ENCODE peak calls at places on chromosomes 1 and 21, in five cellular contexts. X, S, V, T and P are unnamed samples.

GRCh38 chr1:241391926-241392710 is 35.1 kb upstream of the RGS7 start:
- DNase-seq in X (no peak), S (peak), V (no peak), T (peak), P (no peak)

GRCh38 chr1:1788646-1789431 is 10.6 kb upstream of the NADK start:
- DNase-seq in X (no peak), S (peak), V (peak), T (peak), P (peak)

GRCh38 chr1:172239894-172240293 is 180.6 kb upstream of the C1orf105 start:
- DNase-seq in X (no peak), S (no peak), V (no peak), T (no peak), P (no peak)

GRCh38 chr1:62903522-62903921 is 119.6 kb downstream of the ATG4C start:
- DNase-seq in X (no peak), S (no peak), V (no peak), T (no peak), P (no peak)

GRCh38 chr21:46500224-46500861 is 41.7 kb downstream of the DIP2A start:
- DNase-seq in X (no peak), S (no peak), V (no peak), T (peak), P (peak)

GRCh38 chr1:154420961-154421924 is 16.1 kb downstream of the IL6R start:
- DNase-seq in X (no peak), S (no peak), V (no peak), T (no peak), P (no peak)

GRCh38 chr1:220878223-220879081 is 791 bp upstream of the HLX start:
- DNase-seq in X (no peak), S (no peak), V (peak), T (no peak), P (peak)

GRCh38 chr1:36114371-36114770 is 10.7 kb downstream of the COL8A2 start:
- DNase-seq in X (no peak), S (no peak), V (no peak), T (no peak), P (no peak)

GRCh38 chr1:118973032-118973431 is 15.1 kb downstream of the TBX15 start:
- DNase-seq in X (no peak), S (no peak), V (no peak), T (no peak), P (no peak)

GRCh38 chr1:48547521-48547920 is 75.5 kb upstream of the SPATA6 start:
- DNase-seq in X (no peak), S (no peak), V (no peak), T (no peak), P (no peak)

GRCh38 chr1:41741244-41741643 is 177.5 kb downstream of the HIVEP3 start:
- DNase-seq in X (no peak), S (no peak), V (no peak), T (no peak), P (no peak)

GRCh38 chr1:15187175-15187810 is 33.7 kb downstream of the TMEM51 start:
- DNase-seq in X (no peak), S (no peak), V (no peak), T (no peak), P (peak)
- H3K14ac ChIP-seq in X (peak), S (no peak), V (no peak), T (no peak), P (peak)

GRCh38 chr1:23980725-23981063 is 567 bp upstream of the SRSF10 start:
- DNase-seq in X (no peak), S (peak), V (peak), T (peak), P (peak)
- H3K4me3 ChIP-seq in X (peak), S (no peak), V (peak), T (peak), P (no peak)

GRCh38 chr1:31155216-31155806 is 84.4 kb downstream of the NKAIN1 start:
- DNase-seq in X (peak), S (peak), V (peak), T (peak), P (peak)

GRCh38 chr1:31154000-31154631 is 85.6 kb downstream of the NKAIN1 start:
- DNase-seq in X (no peak), S (no peak), V (no peak), T (no peak), P (no peak)

GRCh38 chr1:31153423-31153822 is 86.3 kb downstream of the NKAIN1 start:
- DNase-seq in X (no peak), S (peak), V (no peak), T (no peak), P (no peak)

GRCh38 chr1:31152181-31152768 is 86.8 kb upstream of the PUM1 start:
- DNase-seq in X (no peak), S (peak), V (no peak), T (peak), P (peak)

GRCh38 chr1:31154632-31155215 is 85.0 kb downstream of the NKAIN1 start:
- DNase-seq in X (peak), S (peak), V (peak), T (peak), P (peak)
- H3K14ac ChIP-seq in X (no peak), S (peak), V (no peak), T (peak), P (peak)

DNA sequence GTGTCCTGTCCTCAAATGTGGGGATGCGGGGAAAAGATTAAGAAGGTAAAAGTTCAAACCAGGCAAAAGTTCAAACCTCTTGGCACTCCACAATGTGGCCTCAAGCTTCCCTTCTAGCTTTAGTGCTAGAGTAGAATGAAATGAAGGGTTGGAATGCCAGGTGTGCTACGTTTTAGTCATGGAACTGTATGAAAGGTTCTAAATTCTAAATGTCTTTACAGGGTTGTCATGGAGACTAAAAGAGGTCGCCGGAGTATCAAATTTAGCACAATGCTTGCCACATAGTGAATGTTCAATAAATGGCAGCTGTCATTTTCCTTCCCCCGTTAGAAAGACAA is 57.2 kb upstream of the LRRC8D start:
- DNase-seq in X (no peak), S (peak), V (no peak), T (no peak), P (no peak)
- H3K4me3 ChIP-seq in X (peak), S (no peak), V (peak), T (no peak), P (peak)

GRCh38 chr1:181483561-181484291 is 409 bp downstream of the CACNA1E start:
- DNase-seq in X (no peak), S (no peak), V (peak), T (no peak), P (no peak)
- H3K14ac ChIP-seq in X (no peak), S (no peak), V (no peak), T (no peak), P (no peak)

DNA sequence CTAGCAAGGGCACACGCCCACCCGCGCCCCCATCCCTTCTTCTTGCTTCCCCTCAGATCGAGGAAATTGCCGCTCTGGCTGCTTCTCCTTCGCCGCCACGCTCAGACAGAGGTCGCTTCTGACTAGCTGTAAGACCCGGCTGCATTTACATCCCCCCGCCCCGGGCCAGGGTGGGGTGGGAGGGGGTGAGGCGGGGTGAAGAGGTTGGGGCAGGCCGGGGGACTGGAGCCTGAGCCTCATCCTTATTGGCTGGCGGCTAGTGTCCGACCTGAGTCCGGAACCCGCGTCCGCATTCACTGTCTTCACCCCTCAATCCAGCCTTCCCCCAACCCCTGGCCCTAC is 11.1 kb downstream of the NR5A2 start:
- DNase-seq in X (peak), S (no peak), V (no peak), T (no peak), P (peak)
- H3K4me3 ChIP-seq in X (peak), S (peak), V (peak), T (peak), P (no peak)

GRCh38 chr1:16155537-16156410 is at the start of gene EPHA2:
- DNase-seq in X (peak), S (peak), V (peak), T (peak), P (peak)
- H3K14ac ChIP-seq in X (peak), S (peak), V (no peak), T (peak), P (peak)

DNA sequence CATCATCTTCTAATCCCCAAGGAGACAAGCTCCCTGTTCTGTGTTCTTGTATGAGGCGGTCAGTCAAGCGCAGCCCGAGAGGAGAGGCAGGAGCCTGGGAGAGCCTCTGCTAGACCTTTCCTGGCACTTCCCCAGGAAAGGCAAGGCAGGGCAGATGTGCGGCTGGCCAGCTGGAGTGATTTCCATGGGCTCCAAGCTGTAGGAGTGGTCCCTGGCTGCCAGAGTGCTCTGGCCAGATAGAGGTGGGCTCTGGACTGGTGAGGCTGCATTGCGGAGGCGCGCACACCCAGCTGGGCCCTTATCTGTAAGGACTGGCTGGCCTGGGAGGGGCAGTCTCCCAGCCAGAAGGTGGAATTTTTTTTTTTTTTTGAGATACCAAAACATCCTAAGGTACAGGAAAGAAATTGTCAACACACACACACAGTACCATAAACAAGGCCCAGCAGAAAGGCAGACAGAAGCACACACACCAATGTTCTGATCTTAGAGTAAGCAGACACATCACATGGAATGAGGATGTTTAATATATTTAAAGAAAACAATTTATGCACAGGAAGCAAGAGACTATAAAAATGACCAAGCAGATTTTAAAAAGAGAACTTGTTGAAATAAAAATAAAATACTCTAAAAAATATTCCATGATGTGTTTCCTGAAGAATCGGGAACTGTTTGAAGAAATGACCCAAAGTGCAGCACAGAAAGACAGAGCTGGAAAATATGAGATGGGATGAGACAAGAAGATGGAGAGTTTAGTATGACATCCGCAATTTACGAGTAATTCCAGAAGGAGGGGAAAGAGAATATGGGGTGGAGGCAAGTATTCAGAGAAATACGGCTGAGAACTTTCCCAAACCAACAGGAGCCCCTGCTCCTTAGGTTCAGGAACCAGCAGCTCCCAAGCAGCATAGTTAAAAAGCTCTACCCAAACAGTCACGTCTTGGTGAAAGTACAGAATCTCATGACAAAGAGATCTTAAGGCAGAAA is 13.4 kb downstream of the IBA57 start:
- DNase-seq in X (no peak), S (no peak), V (no peak), T (peak), P (peak)
- H3K4me3 ChIP-seq in X (no peak), S (no peak), V (no peak), T (no peak), P (no peak)

GRCh38 chr1:3954391-3955160 is 54.5 kb upstream of the C1orf174 start:
- DNase-seq in X (peak), S (no peak), V (no peak), T (no peak), P (no peak)
- H3K14ac ChIP-seq in X (no peak), S (no peak), V (no peak), T (no peak), P (no peak)